ENCODE peak calls at places on chromosomes 16 and 17, in ten cellular contexts. A is A549; E is psoas muscle; V is colonic mucosa; K is stomach; U is Panc1; S is Peyer's patch; W is adrenal gland; G is CD8-positive, alpha-beta memory T cell; T is Karpas-422. Z is an unnamed sample. For H3K4me1, the result is how much of the 10 kb centered on the place peaks cover.

GRCh38 chr17:61002316-61002736 is 324.7 kb downstream of the BCAS3 start:
- DNase-seq in A (peak), E (no peak), V (no peak), K (no peak), U (no peak), S (no peak), W (no peak), G (no peak), T (peak), Z (no peak)

GRCh38 chr17:41456206-41456605 is 11.0 kb downstream of the KRT32 start:
- DNase-seq in A (peak), E (no peak), V (no peak), K (no peak), U (no peak), S (no peak), W (no peak), G (no peak), T (no peak), Z (peak)

GRCh38 chr16:71401988-71402387 is 39.9 kb downstream of the TLE7 start:
- DNase-seq in A (no peak), E (no peak), V (no peak), K (no peak), U (no peak), S (no peak), W (no peak), G (no peak), T (no peak), Z (no peak)

GRCh38 chr17:60163108-60163784 is 13.5 kb downstream of the CA4 start:
- DNase-seq in A (no peak), E (no peak), V (no peak), K (no peak), U (no peak), S (no peak), W (no peak), G (no peak), T (peak), Z (no peak)

GRCh38 chr17:68248199-68248825 is 469 bp downstream of the AMZ2 start:
- DNase-seq in A (no peak), E (no peak), V (peak), K (peak), U (no peak), S (no peak), W (peak), G (no peak), T (no peak), Z (peak)

GRCh38 chr17:71023631-71024030 is 854.3 kb downstream of the KCNJ2 start:
- DNase-seq in A (no peak), E (no peak), V (no peak), K (no peak), U (no peak), S (no peak), W (no peak), G (no peak), T (no peak), Z (no peak)

GRCh38 chr16:50547944-50548658 is at the start of gene NKD1:
- DNase-seq in A (peak), E (peak), V (peak), K (peak), U (no peak), S (peak), W (peak), G (peak), T (no peak), Z (no peak)

GRCh38 chr17:39954876-39955275 is 7.9 kb upstream of the GSDMA start:
- DNase-seq in A (no peak), E (no peak), V (no peak), K (no peak), U (no peak), S (no peak), W (no peak), G (no peak), T (no peak), Z (no peak)

GRCh38 chr16:77273-77806 is 685 bp upstream of the MPG start:
- DNase-seq in A (peak), E (peak), V (peak), K (peak), U (no peak), S (peak), W (peak), G (peak), T (peak), Z (no peak)

GRCh38 chr16:88283596-88283995 is 99.2 kb upstream of the ZNF469 start:
- DNase-seq in A (no peak), E (no peak), V (no peak), K (no peak), U (no peak), S (no peak), W (no peak), G (no peak), T (no peak), Z (no peak)

GRCh38 chr16:48054881-48055601 is 100.8 kb downstream of the ABCC12 start:
- DNase-seq in A (peak), E (peak), V (peak), K (peak), U (peak), S (no peak), W (peak), G (no peak), T (peak), Z (peak)

GRCh38 chr16:1144476-1145382 is 8.2 kb upstream of the CACNA1H start:
- DNase-seq in A (no peak), E (no peak), V (no peak), K (no peak), U (no peak), S (no peak), W (no peak), G (no peak), T (no peak), Z (no peak)

GRCh38 chr17:40443988-40444899 is 994 bp downstream of the IGFBP4 start:
- DNase-seq in A (peak), E (no peak), V (peak), K (no peak), U (no peak), S (peak), W (no peak), G (no peak), T (no peak), Z (peak)

GRCh38 chr17:77090476-77090875 is 50.3 kb upstream of the SEC14L1 start:
- DNase-seq in A (no peak), E (no peak), V (no peak), K (no peak), U (no peak), S (no peak), W (no peak), G (no peak), T (no peak), Z (no peak)

GRCh38 chr17:16199093-16199492 is 16.2 kb downstream of the NCOR1 start:
- DNase-seq in A (no peak), E (no peak), V (no peak), K (no peak), U (no peak), S (no peak), W (no peak), G (no peak), T (peak), Z (no peak)

GRCh38 chr17:45147102-45147580 is 1.1 kb upstream of the HEXIM1 start:
- DNase-seq in A (no peak), E (no peak), V (no peak), K (peak), U (no peak), S (peak), W (no peak), G (peak), T (peak), Z (peak)

GRCh38 chr17:57781386-57782050 is 36.4 kb upstream of the CCDC182 start:
- DNase-seq in A (no peak), E (no peak), V (no peak), K (no peak), U (no peak), S (no peak), W (no peak), G (no peak), T (no peak), Z (no peak)

GRCh38 chr16:66930189-66930588 is 4.0 kb downstream of the CIAO2B start:
- DNase-seq in A (peak), E (peak), V (peak), K (peak), U (no peak), S (no peak), W (peak), G (no peak), T (peak), Z (no peak)
- H3K4me1 ChIP-seq in A (under half), E (half or more), V (under half), K (under half), U (under half), S (under half), W (under half), G (under half), T (under half), Z (under half)

GRCh38 chr17:78886954-78887353 is 16.0 kb downstream of the CEP295NL start:
- DNase-seq in A (no peak), E (no peak), V (no peak), K (no peak), U (no peak), S (no peak), W (no peak), G (no peak), T (no peak), Z (no peak)
- H3K4me1 ChIP-seq in A (under half), E (under half), V (under half), K (under half), U (under half), S (half or more), W (half or more), G (under half), T (under half), Z (under half)

GRCh38 chr17:82246040-82246364 is 17.2 kb downstream of the SLC16A3 start:
- DNase-seq in A (no peak), E (no peak), V (no peak), K (no peak), U (no peak), S (no peak), W (peak), G (no peak), T (no peak), Z (peak)
- H3K4me1 ChIP-seq in A (half or more), E (half or more), V (under half), K (half or more), U (half or more), S (half or more), W (half or more), G (under half), T (under half), Z (under half)

GRCh38 chr16:28879841-28880588 is 1.7 kb downstream of the ATP2A1 start:
- DNase-seq in A (peak), E (peak), V (peak), K (peak), U (peak), S (peak), W (peak), G (peak), T (peak), Z (peak)
- H3K4me1 ChIP-seq in A (under half), E (under half), V (under half), K (under half), U (under half), S (under half), W (under half), G (under half), T (under half), Z (under half)

DNA sequence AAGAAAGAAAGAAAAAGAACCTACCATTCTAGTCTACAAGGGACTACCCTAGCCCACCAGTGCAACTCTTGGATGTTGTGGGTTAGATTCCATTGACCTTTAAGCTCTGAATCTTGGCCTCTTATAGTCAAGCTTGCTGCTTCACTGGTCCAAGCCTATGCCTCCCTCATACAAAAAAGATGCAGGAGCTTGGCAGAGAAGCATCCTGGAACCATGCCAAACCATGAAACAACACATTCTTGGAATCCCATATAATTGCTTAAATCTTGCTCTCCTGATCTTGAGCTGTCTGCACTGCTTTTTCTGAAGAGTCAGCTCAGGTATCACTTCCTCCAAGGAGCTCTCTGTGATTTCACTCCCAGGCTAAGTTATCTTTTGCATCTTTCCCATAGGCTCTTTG is 117.9 kb upstream of the GPR139 start:
- DNase-seq in A (no peak), E (no peak), V (no peak), K (no peak), U (no peak), S (no peak), W (no peak), G (no peak), T (no peak), Z (no peak)
- H3K4me1 ChIP-seq in A (under half), E (under half), V (under half), K (under half), U (under half), S (under half), W (under half), G (under half), T (under half), Z (under half)

Z was measured in foreskin keratinocyte.